ENCODE peak calls at places on chromosomes 7 and 10, in eight cellular contexts. H, V, T, E, I, L, J and Y are unnamed samples.

GRCh38 chr10:7302393-7303054 is 108.3 kb downstream of the SFMBT2 start:
- DNase-seq in H (peak; percentile 49), V (no peak), T (no peak), E (no peak), I (peak; percentile 76), L (no peak), J (no peak), Y (no peak)

GRCh38 chr10:130341325-130341724 is 205.1 kb downstream of the GLRX3 start:
- DNase-seq in H (no peak), V (no peak), T (no peak), E (peak; percentile 51), I (no peak), L (no peak), J (no peak), Y (no peak)

GRCh38 chr10:122707535-122707934 is 7.9 kb upstream of the C10orf120 start:
- DNase-seq in H (no peak), V (no peak), T (no peak), E (no peak), I (no peak), L (no peak), J (no peak), Y (no peak)

GRCh38 chr10:114000461-114000860 is 43.2 kb upstream of the ADRB1 start:
- DNase-seq in H (no peak), V (no peak), T (no peak), E (no peak), I (no peak), L (no peak), J (no peak), Y (no peak)

GRCh38 chr10:26959841-26960240 is 99.1 kb upstream of the ABI1 start:
- DNase-seq in H (no peak), V (no peak), T (no peak), E (no peak), I (no peak), L (no peak), J (no peak), Y (no peak)

GRCh38 chr7:35450456-35450855 is 196.6 kb upstream of the TBX20 start:
- DNase-seq in H (no peak), V (no peak), T (no peak), E (no peak), I (no peak), L (no peak), J (no peak), Y (no peak)

GRCh38 chr10:11521860-11522259 is 89.6 kb downstream of the USP6NL start:
- DNase-seq in H (peak; percentile 66), V (no peak), T (no peak), E (no peak), I (peak; percentile 41), L (no peak), J (no peak), Y (no peak)

GRCh38 chr7:44232396-44232795 is 31.6 kb downstream of the YKT6 start:
- DNase-seq in H (no peak), V (no peak), T (no peak), E (no peak), I (no peak), L (no peak), J (no peak), Y (no peak)

GRCh38 chr7:19715499-19715898 is 6.7 kb upstream of the POLR1F start:
- DNase-seq in H (no peak), V (no peak), T (no peak), E (no peak), I (no peak), L (no peak), J (no peak), Y (no peak)

GRCh38 chr7:91276909-91277308 is 12.7 kb downstream of the FZD1 start:
- DNase-seq in H (no peak), V (no peak), T (no peak), E (no peak), I (no peak), L (no peak), J (no peak), Y (no peak)

DNA sequence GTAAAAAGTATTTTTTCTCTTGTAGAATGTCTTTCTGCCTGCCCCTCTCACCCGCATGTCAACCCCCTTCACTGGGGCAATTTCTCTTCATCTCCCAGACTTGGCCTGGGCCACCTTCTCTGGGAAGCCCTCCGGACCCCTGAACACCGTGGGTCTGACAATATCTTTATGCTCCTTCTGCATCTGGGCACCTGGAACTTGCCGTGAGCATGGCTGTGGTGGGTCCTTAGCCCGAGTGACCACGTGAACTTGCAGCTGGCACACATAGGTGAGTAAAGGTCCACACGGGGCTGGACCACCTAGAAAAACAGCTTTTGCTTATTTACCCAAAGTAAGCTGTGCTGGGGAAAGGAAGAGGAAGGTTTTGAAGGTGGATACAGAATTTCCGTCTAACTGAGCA is 600.2 kb downstream of the DNAJB6 start:
- DNase-seq in H (no peak), V (no peak), T (no peak), E (no peak), I (no peak), L (no peak), J (no peak), Y (no peak)
- TF ChIP-seq CTCF in H (no peak), V (no peak), T (no peak), E (no peak), I (no peak), L (no peak), J (no peak), Y (no peak)

GRCh38 chr10:21217107-21217506 is 308.4 kb downstream of the SKIDA1 start:
- DNase-seq in H (no peak), V (no peak), T (no peak), E (no peak), I (no peak), L (no peak), J (no peak), Y (no peak)
- TF ChIP-seq CTCF in H (no peak), V (no peak), T (no peak), E (no peak), I (no peak), L (no peak), J (no peak), Y (no peak)

GRCh38 chr7:132500727-132501410 is 75.4 kb downstream of the PLXNA4 start:
- DNase-seq in H (peak; percentile 74), V (peak; percentile 63), T (peak; percentile 3), E (no peak), I (peak; percentile 15), L (no peak), J (no peak), Y (no peak)
- TF ChIP-seq CTCF in H (peak; percentile 46), V (peak; percentile 55), T (peak; percentile 57), E (no peak), I (peak; percentile 21), L (no peak), J (no peak), Y (no peak)

GRCh38 chr10:86103391-86104101 is 263.0 kb downstream of the GRID1 start:
- DNase-seq in H (no peak), V (no peak), T (no peak), E (peak; percentile 17), I (no peak), L (no peak), J (no peak), Y (no peak)
- TF ChIP-seq CTCF in H (no peak), V (no peak), T (no peak), E (no peak), I (no peak), L (no peak), J (no peak), Y (no peak)

DNA sequence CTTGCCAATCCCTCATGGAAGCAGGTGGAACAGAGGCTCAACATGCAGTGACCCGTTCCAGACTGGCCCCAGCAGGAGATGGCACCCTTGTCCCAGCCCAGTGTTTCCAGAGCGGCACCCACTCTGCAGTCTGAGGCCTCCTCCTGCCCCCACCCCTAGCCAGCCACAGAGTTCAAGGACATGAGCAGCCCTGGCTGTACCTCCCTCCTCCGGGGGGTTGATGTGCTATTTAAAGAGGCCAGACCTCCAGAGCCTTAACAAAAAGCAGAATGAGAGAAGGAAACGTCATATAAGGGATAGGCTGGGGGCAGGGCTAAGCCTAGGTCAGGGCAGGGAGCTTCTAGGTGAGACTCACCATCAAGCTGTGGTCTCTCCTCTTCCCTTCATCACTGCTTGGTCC is 115.7 kb upstream of the NANOS1 start:
- DNase-seq in H (no peak), V (no peak), T (no peak), E (no peak), I (no peak), L (no peak), J (no peak), Y (no peak)
- TF ChIP-seq CTCF in H (no peak), V (no peak), T (no peak), E (no peak), I (no peak), L (no peak), J (no peak), Y (no peak)

DNA sequence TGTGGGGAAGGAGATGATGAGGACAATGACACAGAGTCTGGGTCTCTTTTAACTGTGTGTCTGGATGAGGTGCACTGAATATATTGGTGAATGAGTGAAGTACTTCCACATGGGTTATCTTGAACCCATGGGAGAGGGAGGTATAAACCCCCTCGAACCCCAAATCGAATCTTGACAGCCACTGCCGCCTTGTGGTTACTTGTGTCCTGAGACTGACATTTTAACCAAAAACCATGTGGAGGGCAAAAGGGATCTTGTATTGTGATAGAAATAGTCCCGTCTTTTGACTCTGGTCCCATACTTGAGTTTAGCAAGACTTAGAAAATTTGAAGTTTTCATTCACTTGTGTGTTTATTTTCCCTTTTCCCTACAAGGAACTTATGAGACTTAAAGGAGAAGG is 283.3 kb downstream of the PHTF2 start:
- DNase-seq in H (no peak), V (no peak), T (no peak), E (peak; percentile 7), I (no peak), L (no peak), J (no peak), Y (no peak)
- TF ChIP-seq CTCF in H (no peak), V (no peak), T (no peak), E (no peak), I (no peak), L (no peak), J (no peak), Y (no peak)

DNA sequence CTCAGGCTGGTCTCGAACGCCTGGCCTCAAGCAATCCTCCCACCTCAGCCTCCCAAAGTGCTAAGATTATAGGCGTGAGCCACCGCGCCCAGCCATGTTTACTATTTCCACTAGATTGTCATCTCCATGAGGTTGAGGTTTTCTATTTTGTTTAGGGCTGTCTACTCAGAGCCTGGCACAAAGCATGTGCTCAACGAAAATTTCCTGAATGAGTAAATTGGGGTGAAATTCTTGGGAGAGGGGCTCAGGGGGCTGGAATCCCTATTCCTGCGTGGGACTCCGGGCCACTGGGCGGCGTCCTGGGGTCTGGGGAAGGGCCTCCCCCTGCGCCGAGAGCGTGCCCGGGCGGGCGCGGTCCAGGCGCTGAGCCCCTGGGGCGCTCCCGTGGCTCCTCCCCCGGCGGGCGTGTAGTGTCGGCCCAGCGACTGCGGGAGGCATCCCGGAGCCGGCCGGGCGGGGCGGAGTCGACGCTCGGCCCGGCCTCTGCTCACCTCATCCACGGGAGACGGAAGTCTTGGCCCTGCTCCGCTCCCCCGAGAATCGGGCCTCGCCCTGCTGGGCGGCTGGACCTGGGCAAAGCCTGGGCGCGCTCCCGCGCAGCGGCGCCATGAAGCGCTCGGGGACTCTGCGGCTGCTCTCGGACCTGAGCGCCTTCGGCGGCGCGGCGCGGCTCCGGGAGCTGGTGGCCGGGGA is at the start of gene HPS6:
- DNase-seq in H (peak; percentile 88), V (peak; percentile 78), T (peak; percentile 66), E (peak; percentile 98), I (peak; percentile 91), L (peak; percentile 88), J (peak; percentile 88), Y (peak; percentile 81)
- TF ChIP-seq CTCF in H (peak; percentile 16), V (peak; percentile 43), T (no peak), E (peak; percentile 35), I (peak; percentile 32), L (no peak), J (no peak), Y (no peak)

GRCh38 chr7:155919400-155920067 is 107.3 kb upstream of the SHH start:
- DNase-seq in H (no peak), V (no peak), T (no peak), E (no peak), I (no peak), L (no peak), J (peak; percentile 22), Y (no peak)
- TF ChIP-seq CTCF in H (no peak), V (no peak), T (peak; percentile 21), E (no peak), I (no peak), L (no peak), J (no peak), Y (no peak)